ENCODE peak calls at places on chromosome 1, in six cellular contexts. X is posterior vena cava; N is nephron progenitor cell; D is activated CD4-positive, alpha-beta T cell treated with anti-CD3 and anti-CD28 coated beads for 48 hours; B is astrocyte of the spinal cord; I is T1000. T is an unnamed sample.

GRCh38 chr1:41900611-41901444 is 17.9 kb downstream of the HIVEP3 start:
- DNase-seq in X (no peak), N (no peak), D (no peak), B (peak), I (no peak), T (no peak)

GRCh38 chr1:96076589-96076988 is 645.0 kb upstream of the PTBP2 start:
- DNase-seq in X (no peak), N (no peak), D (no peak), B (no peak), I (no peak), T (no peak)

GRCh38 chr1:93840956-93841482 is 38.0 kb downstream of the DNTTIP2 start:
- DNase-seq in X (no peak), N (no peak), D (no peak), B (no peak), I (no peak), T (no peak)

GRCh38 chr1:7198664-7199063 is 413.4 kb downstream of the CAMTA1 start:
- DNase-seq in X (peak), N (no peak), D (no peak), B (no peak), I (no peak), T (no peak)

GRCh38 chr1:173009597-173009996 is 41.1 kb downstream of the TNFSF18 start:
- DNase-seq in X (no peak), N (no peak), D (no peak), B (no peak), I (no peak), T (no peak)

GRCh38 chr1:204080163-204080903 is 7.4 kb downstream of the SOX13 start:
- DNase-seq in X (peak), N (peak), D (no peak), B (peak), I (peak), T (peak)

GRCh38 chr1:163147019-163147418 is 55.7 kb downstream of the RGS5 start:
- DNase-seq in X (no peak), N (no peak), D (no peak), B (no peak), I (no peak), T (no peak)

GRCh38 chr1:204130178-204130577 is 21.7 kb downstream of the ETNK2 start:
- DNase-seq in X (no peak), N (no peak), D (no peak), B (no peak), I (no peak), T (peak)

GRCh38 chr1:162074548-162074947 is 5.1 kb downstream of the NOS1AP start:
- DNase-seq in X (no peak), N (no peak), D (no peak), B (no peak), I (no peak), T (no peak)

T was measured in left kidney.